ENCODE peak calls at places on chromosome 20, in ten cellular contexts. O is stomach, E is esophagus muscularis mucosa, U is sigmoid colon, B is K562, R is endothelial cell of umbilical vein, S is GM23338, C is GM12878, X is SK-N-SH, P is vagina. W is an unnamed sample.

GRCh38 chr20:5510446-5510845 is 193.7 kb upstream of the PROKR2 start:
- DNase-seq in O (no peak), E (no peak), U (no peak), B (no peak), R (no peak), S (peak; percentile 67), C (no peak), X (no peak), P (no peak), W (no peak)

GRCh38 chr20:41018153-41018552 is 10.5 kb upstream of the TOP1 start:
- DNase-seq in O (no peak), E (no peak), U (no peak), B (no peak), R (no peak), S (no peak), C (no peak), X (no peak), P (no peak), W (no peak)

GRCh38 chr20:8212286-8212685 is 80.2 kb downstream of the PLCB1 start:
- DNase-seq in O (no peak), E (no peak), U (no peak), B (no peak), R (peak; percentile 11), S (no peak), C (no peak), X (no peak), P (no peak), W (no peak)

GRCh38 chr20:45337367-45338120 is 10.7 kb downstream of the SDC4 start:
- DNase-seq in O (peak; percentile 56), E (no peak), U (peak; percentile 83), B (peak; percentile 87), R (no peak), S (no peak), C (no peak), X (no peak), P (no peak), W (peak; percentile 69)

GRCh38 chr20:47334022-47334551 is 22.4 kb downstream of the ZMYND8 start:
- DNase-seq in O (no peak), E (no peak), U (no peak), B (no peak), R (peak; percentile 96), S (no peak), C (no peak), X (no peak), P (no peak), W (no peak)

GRCh38 chr20:32898721-32899120 is 40.0 kb downstream of the EFCAB8 start:
- DNase-seq in O (no peak), E (no peak), U (no peak), B (no peak), R (no peak), S (no peak), C (no peak), X (no peak), P (no peak), W (no peak)

GRCh38 chr20:10504893-10505292 is 69.8 kb downstream of the SLX4IP start:
- DNase-seq in O (no peak), E (no peak), U (no peak), B (no peak), R (no peak), S (no peak), C (no peak), X (no peak), P (no peak), W (no peak)

GRCh38 chr20:61284752-61285151 is 32.7 kb downstream of the CDH4 start:
- DNase-seq in O (no peak), E (no peak), U (no peak), B (no peak), R (no peak), S (no peak), C (no peak), X (no peak), P (no peak), W (no peak)

GRCh38 chr20:25022680-25023079 is 30.1 kb upstream of the APMAP start:
- DNase-seq in O (peak; percentile 92), E (no peak), U (peak; percentile 67), B (no peak), R (no peak), S (no peak), C (no peak), X (no peak), P (no peak), W (peak; percentile 48)

GRCh38 chr20:32918296-32918695 is 59.6 kb downstream of the EFCAB8 start:
- DNase-seq in O (peak; percentile 18), E (peak; percentile 77), U (no peak), B (no peak), R (no peak), S (no peak), C (no peak), X (no peak), P (peak; percentile 80), W (no peak)

GRCh38 chr20:25624500-25624939 is 706 bp upstream of the NANP start:
- DNase-seq in O (no peak), E (no peak), U (no peak), B (no peak), R (no peak), S (no peak), C (peak; percentile 4), X (no peak), P (no peak), W (peak; percentile 41)

GRCh38 chr20:1119128-1119505 is 715 bp downstream of the PSMF1 start:
- DNase-seq in O (no peak), E (no peak), U (no peak), B (no peak), R (peak; percentile 3), S (no peak), C (no peak), X (no peak), P (no peak), W (no peak)
- H3K4me1 ChIP-seq in O (peaks cover 48% of the 10 kb centered on the region), E (peaks cover 60% of the 10 kb centered on the region), U (peaks cover 58% of the 10 kb centered on the region), B (peaks cover 14% of the 10 kb centered on the region), R (peaks cover 32% of the 10 kb centered on the region), S (peaks cover 10% of the 10 kb centered on the region), C (peaks cover 18% of the 10 kb centered on the region), X (peaks cover 33% of the 10 kb centered on the region), P (peaks cover 53% of the 10 kb centered on the region), W (peaks cover 35% of the 10 kb centered on the region)

DNA sequence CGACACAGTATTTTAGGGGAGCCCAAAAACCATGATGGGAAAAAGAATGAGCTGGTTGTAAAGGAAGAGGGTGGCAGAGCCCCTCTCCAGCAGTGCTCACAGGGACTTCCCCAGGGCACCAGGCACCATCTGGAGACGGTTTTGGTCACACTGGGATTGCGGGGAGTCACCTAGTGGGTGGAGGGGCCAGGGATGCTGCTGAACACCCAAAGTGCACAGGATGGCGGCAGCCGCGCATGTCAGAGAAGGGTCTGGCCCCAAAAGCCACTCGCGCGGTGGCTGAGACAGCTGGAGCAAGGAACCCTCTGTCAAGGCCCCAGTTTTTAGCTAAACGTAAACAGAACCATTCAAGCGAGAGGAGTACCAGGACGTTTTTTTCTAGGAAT is 10.8 kb downstream of the CTSZ start:
- DNase-seq in O (no peak), E (no peak), U (no peak), B (no peak), R (no peak), S (no peak), C (no peak), X (no peak), P (no peak), W (no peak)
- TF ChIP-seq POLR2AphosphoS5 in O (no peak), E (no peak), U (no peak), B (peak; percentile 27), R (no peak), S (no peak), C (peak; percentile 56), X (no peak), P (no peak), W (no peak)

GRCh38 chr20:23649830-23650417 is 12.2 kb upstream of the CST3 start:
- DNase-seq in O (no peak), E (no peak), U (no peak), B (no peak), R (no peak), S (no peak), C (no peak), X (no peak), P (no peak), W (no peak)
- H3K36me3 ChIP-seq in O (no peaks in the 10 kb centered on the region), E (no peaks in the 10 kb centered on the region), U (no peaks in the 10 kb centered on the region), B (no peaks in the 10 kb centered on the region), R (no peaks in the 10 kb centered on the region), S (no peaks in the 10 kb centered on the region), C (no peaks in the 10 kb centered on the region), X (no peaks in the 10 kb centered on the region), P (no peaks in the 10 kb centered on the region), W (no peaks in the 10 kb centered on the region)

GRCh38 chr20:21513881-21514540 is at the start of gene NKX2-2:
- DNase-seq in O (no peak), E (no peak), U (no peak), B (no peak), R (no peak), S (peak; percentile 82), C (no peak), X (peak; percentile 32), P (no peak), W (no peak)
- H3K4me1 ChIP-seq in O (peaks cover 54% of the 10 kb centered on the region), E (peaks cover 86% of the 10 kb centered on the region), U (peaks cover 66% of the 10 kb centered on the region), B (peaks cover 6% of the 10 kb centered on the region), R (peaks cover 15% of the 10 kb centered on the region), S (peaks cover 71% of the 10 kb centered on the region), C (no peaks in the 10 kb centered on the region), X (no peaks in the 10 kb centered on the region), P (peaks cover 65% of the 10 kb centered on the region), W (no peaks in the 10 kb centered on the region)

GRCh38 chr20:13552061-13552460 is 86.7 kb downstream of the TASP1 start:
- DNase-seq in O (no peak), E (no peak), U (no peak), B (no peak), R (no peak), S (no peak), C (no peak), X (no peak), P (no peak), W (no peak)
- TF ChIP-seq POLR2AphosphoS5 in O (no peak), E (no peak), U (no peak), B (no peak), R (no peak), S (no peak), C (no peak), X (no peak), P (no peak), W (no peak)

DNA sequence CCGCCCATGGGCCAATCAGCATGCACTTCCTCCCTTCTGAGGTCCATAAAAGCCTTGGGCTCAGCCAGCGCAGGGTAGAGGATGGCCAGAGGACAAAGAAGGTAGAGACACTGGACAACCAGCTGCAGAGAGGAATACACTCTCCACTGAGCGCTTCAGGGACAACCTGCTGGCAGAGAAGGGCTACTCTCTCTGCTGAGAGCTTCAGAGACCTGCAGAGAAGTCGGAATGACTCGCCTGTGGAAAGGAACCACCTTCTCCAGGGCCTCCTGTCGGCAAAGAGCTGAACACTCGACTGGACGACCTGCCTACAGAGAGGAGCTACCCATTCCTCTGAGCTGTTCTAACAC is 31.4 kb upstream of the SLA2 start:
- DNase-seq in O (no peak), E (no peak), U (no peak), B (no peak), R (no peak), S (no peak), C (no peak), X (no peak), P (no peak), W (no peak)
- H3K36me3 ChIP-seq in O (peaks cover 65% of the 10 kb centered on the region), E (peaks cover 33% of the 10 kb centered on the region), U (peaks cover 7% of the 10 kb centered on the region), B (peaks cover 13% of the 10 kb centered on the region), R (no peaks in the 10 kb centered on the region), S (no peaks in the 10 kb centered on the region), C (peaks cover 2% of the 10 kb centered on the region), X (peaks cover 13% of the 10 kb centered on the region), P (peaks cover 23% of the 10 kb centered on the region), W (no peaks in the 10 kb centered on the region)